ENCODE peak calls at places on chromosomes 11 and 22, in ten cellular contexts. H is colonic mucosa, R is right atrium auricular region, W is psoas muscle, G is hepatocyte, L is heart left ventricle, J is epithelial cell of esophagus, Q is kidney, N is K562, O is uterus. M is an unnamed sample.

GRCh38 chr22:28604961-28605360 is 74.7 kb downstream of the TTC28 start:
- DNase-seq in H (no peak), W (no peak), J (no peak), L (no peak), Q (no peak), O (no peak), N (no peak), G (no peak), R (no peak), M (no peak)

GRCh38 chr11:85779956-85780640 is 30.8 kb downstream of the SYTL2 start:
- DNase-seq in O (no peak), W (no peak), Q (no peak), L (no peak), N (no peak), R (no peak), J (no peak), H (no peak), G (peak), M (no peak)

GRCh38 chr22:48331691-48332220 is 1495.9 kb downstream of the BRD1 start:
- DNase-seq in J (no peak), Q (peak), H (no peak), L (no peak), R (no peak), N (no peak), W (no peak), O (no peak), G (no peak), M (no peak)

GRCh38 chr11:73656985-73657384 is 10.6 kb downstream of the PLEKHB1 start:
- DNase-seq in H (no peak), Q (no peak), J (no peak), G (no peak), W (no peak), L (no peak), R (no peak), N (no peak), O (no peak), M (no peak)

GRCh38 chr11:98549571-98549970 is 471.2 kb upstream of the CNTN5 start:
- DNase-seq in W (no peak), O (no peak), H (no peak), R (no peak), J (no peak), L (no peak), N (no peak), G (no peak), Q (no peak), M (no peak)

GRCh38 chr11:62805991-62806441 is 776 bp upstream of the NXF1 start:
- DNase-seq in O (no peak), N (peak), L (no peak), J (peak), G (no peak), R (no peak), H (peak), Q (peak), W (no peak), M (no peak)

GRCh38 chr11:43573233-43573632 is 107.3 kb upstream of the HSD17B12 start:
- DNase-seq in O (no peak), G (no peak), Q (no peak), L (no peak), N (peak), J (peak), R (no peak), H (no peak), W (no peak), M (no peak)

GRCh38 chr11:64841592-64842365 is 2.7 kb downstream of the CDC42BPG start:
- DNase-seq in R (no peak), W (no peak), N (no peak), G (no peak), J (peak), L (no peak), Q (no peak), H (no peak), O (no peak), M (peak)

GRCh38 chr11:19895776-19896175 is 183.1 kb downstream of the NAV2 start:
- DNase-seq in J (peak), O (no peak), H (no peak), G (peak), Q (no peak), L (no peak), N (no peak), R (no peak), W (no peak), M (no peak)

GRCh38 chr22:42344391-42344861 is 74.0 kb upstream of the TCF20 start:
- DNase-seq in R (no peak), W (peak), G (peak), N (no peak), J (peak), O (peak), L (peak), Q (no peak), H (no peak), M (no peak)

GRCh38 chr11:72591785-72592490 is 82.3 kb downstream of the PDE2A start:
- DNase-seq in J (no peak), Q (no peak), W (no peak), R (no peak), L (no peak), G (no peak), O (no peak), N (no peak), H (no peak), M (no peak)

GRCh38 chr22:30978304-30978962 is 9.4 kb downstream of the TUG1 start:
- DNase-seq in G (no peak), O (no peak), R (no peak), N (no peak), W (no peak), Q (no peak), L (no peak), J (no peak), H (no peak), M (no peak)

GRCh38 chr11:115682101-115682500 is 177.9 kb upstream of the CADM1 start:
- DNase-seq in R (no peak), J (no peak), Q (no peak), G (no peak), H (no peak), L (no peak), N (no peak), O (no peak), W (no peak), M (no peak)

GRCh38 chr22:46150615-46151423 is 493 bp downstream of the PPARA start:
- DNase-seq in J (no peak), R (no peak), W (peak), H (peak), G (peak), O (no peak), N (peak), L (peak), Q (peak), M (peak)

GRCh38 chr11:2267306-2267861 is 3.0 kb downstream of the ASCL2 start:
- DNase-seq in R (peak), L (no peak), W (no peak), O (no peak), H (peak), Q (no peak), G (no peak), N (peak), J (no peak), M (peak)

GRCh38 chr11:65565624-65566453 is 4.4 kb upstream of the ZNRD2 start:
- DNase-seq in R (no peak), H (no peak), Q (no peak), L (no peak), O (no peak), J (no peak), G (no peak), N (no peak), W (no peak), M (no peak)

GRCh38 chr11:74444173-74444832 is 23.0 kb downstream of the KCNE3 start:
- DNase-seq in L (no peak), W (peak), N (no peak), Q (no peak), H (peak), R (no peak), O (no peak), J (no peak), G (no peak), M (no peak)

GRCh38 chr11:15692739-15693138 is 578.0 kb downstream of the INSC start:
- DNase-seq in W (no peak), G (no peak), R (no peak), H (no peak), Q (no peak), N (peak), O (no peak), L (no peak), J (no peak), M (no peak)

GRCh38 chr22:37484115-37485005 is 1.8 kb downstream of the MFNG start:
- DNase-seq in N (no peak), L (peak), G (no peak), W (peak), J (no peak), R (peak), Q (peak), H (peak), O (peak), M (peak)

GRCh38 chr11:6812391-6813005 is 13.0 kb upstream of the OR6A2 start:
- DNase-seq in W (no peak), O (no peak), J (peak), L (no peak), Q (no peak), N (peak), H (peak), R (no peak), G (peak), M (no peak)

GRCh38 chr11:131372243-131372930 is 2.0 kb downstream of the NTM start:
- DNase-seq in R (no peak), J (no peak), G (no peak), O (no peak), Q (no peak), W (no peak), H (no peak), N (no peak), L (no peak), M (no peak)

GRCh38 chr11:61067782-61068181 is 34.5 kb upstream of the CD5 start:
- DNase-seq in Q (no peak), H (no peak), W (no peak), G (no peak), N (no peak), R (no peak), J (no peak), L (no peak), O (no peak), M (no peak)

GRCh38 chr22:40348025-40348658 is 1.8 kb downstream of the ADSL start:
- DNase-seq in W (peak), N (peak), H (peak), O (no peak), Q (no peak), R (no peak), L (peak), G (peak), J (peak), M (peak)

GRCh38 chr11:107929611-107930200 is 1.5 kb downstream of the RAB39A start:
- DNase-seq in L (no peak), O (no peak), Q (no peak), N (no peak), H (no peak), J (no peak), G (no peak), W (no peak), R (no peak), M (no peak)

GRCh38 chr11:44889266-44889665 is 61.4 kb downstream of the TP53I11 start:
- DNase-seq in G (no peak), W (no peak), L (no peak), O (no peak), R (no peak), H (no peak), N (no peak), Q (no peak), J (no peak), M (no peak)

GRCh38 chr11:122676638-122677037 is 21.1 kb downstream of the UBASH3B start:
- DNase-seq in H (no peak), G (no peak), O (no peak), R (no peak), N (no peak), W (no peak), L (no peak), J (peak), Q (no peak), M (no peak)

GRCh38 chr11:105553015-105553414 is 56.9 kb upstream of the GRIA4 start:
- DNase-seq in J (peak), Q (no peak), O (no peak), N (peak), W (no peak), R (no peak), H (no peak), G (peak), L (no peak), M (no peak)

GRCh38 chr22:20742764-20743163 is 31.1 kb upstream of the SERPIND1 start:
- DNase-seq in W (no peak), L (no peak), Q (no peak), N (no peak), G (no peak), O (no peak), J (no peak), R (no peak), H (no peak), M (no peak)

GRCh38 chr11:18540207-18541009 is 13.7 kb upstream of the TSG101 start:
- DNase-seq in J (peak), H (no peak), N (peak), Q (no peak), G (peak), L (no peak), R (no peak), O (no peak), W (no peak), M (no peak)

GRCh38 chr22:30416403-30416802 is 9.2 kb upstream of the MTFP1 start:
- DNase-seq in N (no peak), H (peak), L (no peak), J (peak), Q (no peak), W (no peak), O (no peak), R (no peak), G (peak), M (no peak)

GRCh38 chr22:30574095-30574981 is at the start of gene GAL3ST1:
- DNase-seq in L (no peak), R (no peak), H (peak), W (no peak), J (no peak), N (no peak), O (no peak), Q (peak), G (peak), M (peak)

GRCh38 chr11:74953448-74953847 is 4.4 kb downstream of the SPCS2 start:
- DNase-seq in Q (no peak), N (no peak), H (no peak), G (no peak), O (no peak), L (no peak), W (no peak), R (no peak), J (no peak), M (peak)

GRCh38 chr11:60984149-60984548 is 12.7 kb downstream of the CD6 start:
- DNase-seq in H (no peak), L (no peak), G (no peak), Q (no peak), R (no peak), O (no peak), N (no peak), W (no peak), J (no peak), M (no peak)

GRCh38 chr11:37264060-37264459 is 666.0 kb upstream of the RAG2 start:
- DNase-seq in Q (no peak), G (no peak), W (no peak), N (no peak), J (no peak), O (no peak), R (no peak), L (no peak), H (no peak), M (no peak)

GRCh38 chr11:33735426-33736147 is 636 bp downstream of the CD59 start:
- DNase-seq in O (no peak), W (no peak), L (peak), R (no peak), J (peak), G (peak), H (peak), Q (peak), N (peak), M (peak)

GRCh38 chr11:86514453-86514852 is 139.8 kb downstream of the CCDC81 start:
- DNase-seq in J (no peak), H (no peak), Q (no peak), R (no peak), O (no peak), W (no peak), L (no peak), N (no peak), G (no peak), M (no peak)

GRCh38 chr22:37178350-37179125 is 9.5 kb downstream of the C1QTNF6 start:
- DNase-seq in J (peak), Q (peak), N (no peak), R (no peak), L (no peak), O (no peak), H (peak), G (peak), W (peak), M (peak)

GRCh38 chr22:36026741-36027140 is 1.9 kb downstream of the RBFOX2 start:
- DNase-seq in W (no peak), H (no peak), L (no peak), Q (no peak), J (no peak), G (peak), O (no peak), R (no peak), N (no peak), M (no peak)
- H3K4me3 ChIP-seq in W (peak), H (no peak), L (peak), Q (peak), J (peak), G (peak), O (peak), R (peak), N (peak), M (no peak)

DNA sequence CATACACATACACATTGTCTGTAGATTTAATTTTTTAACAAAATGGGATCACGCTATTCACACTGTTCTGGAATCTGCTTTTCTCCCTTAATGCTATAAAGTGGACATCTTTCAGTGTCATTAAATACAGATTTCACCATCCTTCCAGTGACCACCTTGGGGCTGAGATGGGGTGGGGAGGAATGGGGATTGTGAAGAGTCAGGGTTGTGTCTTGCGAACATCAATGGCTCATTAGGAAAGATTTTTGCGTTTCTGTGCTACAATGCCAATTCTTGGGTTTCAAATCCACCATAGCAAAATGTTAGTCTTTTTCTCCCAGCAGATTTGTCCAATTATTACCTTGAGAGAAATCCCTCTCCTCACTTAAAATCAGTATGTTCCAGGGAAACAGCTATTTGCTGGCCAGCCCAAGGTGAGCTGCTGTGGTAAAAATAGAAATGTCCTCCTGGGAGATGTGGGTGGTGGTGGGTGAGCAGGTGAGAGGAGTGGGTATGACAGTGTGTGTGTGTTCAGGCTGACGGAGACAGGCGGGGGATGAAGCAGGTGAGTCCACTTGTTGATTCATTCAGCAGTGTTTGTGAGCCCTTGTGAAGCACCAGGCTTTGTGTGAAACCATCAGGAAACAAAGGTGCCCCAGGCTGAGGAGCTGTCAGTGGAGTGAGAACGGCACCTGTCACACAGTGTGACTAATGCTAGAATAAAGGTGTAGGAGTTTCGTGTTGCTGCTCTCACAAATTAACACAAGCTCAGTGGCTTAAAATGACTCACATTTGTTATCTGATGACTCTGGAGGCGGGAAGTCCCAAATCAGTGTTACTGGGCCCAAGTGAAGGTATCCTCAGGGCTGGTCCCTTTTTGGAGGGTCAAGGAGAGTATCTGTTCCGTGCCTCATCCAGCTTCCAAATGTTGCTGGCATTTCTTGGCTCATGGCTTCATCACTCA is 1.7 kb upstream of the CBX6 start:
- DNase-seq in R (peak), J (peak), O (no peak), H (no peak), W (no peak), L (no peak), Q (no peak), N (peak), G (peak), M (no peak)
- H3K4me3 ChIP-seq in R (peak), J (no peak), O (peak), H (no peak), W (peak), L (peak), Q (peak), N (no peak), G (peak), M (no peak)

DNA sequence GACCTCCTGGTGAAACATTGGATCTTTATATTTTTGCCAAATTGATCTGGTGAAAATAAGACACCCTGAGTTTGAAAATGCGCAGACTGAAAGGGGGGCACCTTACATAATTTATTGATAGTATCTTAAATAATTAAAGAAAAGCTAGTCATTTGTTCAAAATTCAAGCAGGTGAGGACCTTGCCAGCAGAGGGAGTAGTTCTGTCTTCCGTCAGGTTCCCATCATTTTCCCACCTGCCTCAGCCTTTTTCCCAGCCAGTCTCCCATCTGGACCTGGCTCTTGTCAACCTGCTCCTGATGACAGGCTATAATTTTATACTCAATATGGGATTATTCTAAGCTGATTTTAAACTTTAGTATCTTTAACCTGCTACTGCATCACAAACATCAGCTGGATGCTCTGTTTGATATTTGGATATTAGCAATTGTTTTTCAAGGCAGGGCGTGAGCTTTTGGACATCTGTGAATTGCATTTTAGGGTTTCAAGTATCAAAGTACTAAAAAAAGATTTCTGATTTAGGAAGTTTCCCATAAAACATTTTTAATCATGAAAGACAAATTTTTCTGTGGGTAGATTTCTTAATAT is 132.0 kb downstream of the ELP4 start:
- DNase-seq in O (no peak), J (peak), L (peak), Q (no peak), R (no peak), W (no peak), H (peak), G (peak), N (peak), M (no peak)
- H3K4me3 ChIP-seq in O (no peak), J (no peak), L (no peak), Q (no peak), R (no peak), W (no peak), H (no peak), G (no peak), N (no peak), M (no peak)

GRCh38 chr11:46855167-46855566 is 9.1 kb upstream of the CKAP5 start:
- DNase-seq in H (no peak), R (no peak), J (no peak), N (no peak), L (no peak), G (no peak), W (no peak), O (no peak), Q (no peak), M (no peak)
- H3K4me3 ChIP-seq in H (no peak), R (no peak), J (no peak), N (no peak), L (no peak), G (no peak), W (no peak), O (no peak), Q (no peak), M (no peak)

GRCh38 chr11:26993965-26994446 is at the start of gene FIBIN:
- DNase-seq in O (peak), H (no peak), Q (peak), W (peak), N (no peak), J (peak), L (peak), R (no peak), G (peak), M (peak)
- H3K4me3 ChIP-seq in O (peak), H (peak), Q (peak), W (peak), N (no peak), J (peak), L (peak), R (peak), G (peak), M (no peak)

GRCh38 chr11:121654506-121655480 is 202.0 kb upstream of the SORL1-AS1 start:
- DNase-seq in J (peak), R (no peak), N (no peak), Q (no peak), W (no peak), H (no peak), O (no peak), G (peak), L (no peak), M (no peak)
- H3K4me3 ChIP-seq in J (peak), R (peak), N (no peak), Q (peak), W (peak), H (peak), O (peak), G (peak), L (peak), M (no peak)

GRCh38 chr11:12856338-12856737 is 152.8 kb upstream of the RASSF10 start:
- DNase-seq in J (no peak), O (no peak), H (no peak), R (no peak), L (no peak), G (no peak), W (no peak), Q (no peak), N (no peak), M (no peak)
- H3K4me3 ChIP-seq in J (no peak), O (no peak), H (no peak), R (no peak), L (no peak), G (no peak), W (no peak), Q (no peak), N (no peak), M (no peak)

GRCh38 chr11:69819109-69819490 is at the start of gene FGF3:
- DNase-seq in W (no peak), O (no peak), Q (no peak), J (no peak), L (no peak), H (no peak), R (no peak), G (no peak), N (no peak), M (no peak)
- H3K4me3 ChIP-seq in W (no peak), O (no peak), Q (no peak), J (no peak), L (no peak), H (no peak), R (no peak), G (no peak), N (no peak), M (no peak)